ENCODE peak calls at places on chromosomes 3 and 15, in seven cellular contexts. K is cardiac fibroblast; I is ELR; Y is Kasumi-1; Q is activated CD4-positive, alpha-beta T cell treated with anti-CD3 and anti-CD28 coated beads, Interleukin-2, amount 50 U/mL, for 4 hours; M is AG10803; A is T1000. O is an unnamed sample.

GRCh38 chr3:98980915-98981596 is 79.6 kb upstream of the DCBLD2 start:
- DNase-seq in Y (peak), K (no peak), I (peak), A (peak), M (peak), Q (no peak), O (peak)

GRCh38 chr3:172760406-172760805 is 9.9 kb downstream of the ECT2 start:
- DNase-seq in Y (no peak), M (peak), A (no peak), Q (no peak), K (peak), I (peak), O (peak)

GRCh38 chr3:49867871-49868321 is 1.8 kb downstream of the CAMKV start:
- DNase-seq in Q (no peak), M (peak), A (no peak), K (peak), Y (peak), I (peak), O (peak)

GRCh38 chr15:33789141-33789540 is 179.2 kb upstream of the CHRM5 start:
- DNase-seq in A (peak), Y (no peak), Q (no peak), M (peak), K (peak), I (peak), O (peak)

GRCh38 chr3:192858849-192859585 is 58.6 kb downstream of the MB21D2 start:
- DNase-seq in Q (no peak), Y (no peak), M (no peak), I (no peak), K (no peak), A (no peak), O (no peak)

GRCh38 chr3:37765591-37766219 is 96.0 kb upstream of the CTDSPL start:
- DNase-seq in K (peak), M (peak), Y (no peak), Q (no peak), I (no peak), A (no peak), O (no peak)

GRCh38 chr3:139301183-139301582 is 42.6 kb upstream of the MRPS22 start:
- DNase-seq in M (peak), I (peak), A (no peak), Y (no peak), Q (no peak), K (peak), O (peak)

GRCh38 chr15:69827751-69828150 is 270.0 kb downstream of the TLE3 start:
- DNase-seq in M (no peak), Y (no peak), I (no peak), A (no peak), K (no peak), Q (no peak), O (no peak)

GRCh38 chr3:171055336-171056178 is 29.0 kb upstream of the SLC2A2 start:
- DNase-seq in A (no peak), Y (no peak), Q (no peak), I (peak), K (peak), M (peak), O (peak)

O was measured in NCI-H226.